ENCODE peak calls at places on chromosome 9, in ten cellular contexts. D is IMR-90, M is neuronal stem cell, A is endothelial cell of umbilical vein, I is neural progenitor cell, Y is HCT116, C is fibroblast of lung, U is astrocyte, Z is mesendoderm, H is colonic mucosa. P is an unnamed sample.

GRCh38 chr9:130872912-130873503 is 23.6 kb downstream of the QRFP start:
- DNase-seq in M (no peak), D (no peak), Y (no peak), I (no peak), A (no peak), U (no peak), H (peak), C (no peak), Z (no peak), P (peak)

GRCh38 chr9:95876595-95876994 is 1.1 kb downstream of the ERCC6L2 start:
- DNase-seq in H (no peak), C (peak), D (peak), A (no peak), M (no peak), I (no peak), Z (peak), U (no peak), Y (no peak), P (no peak)

GRCh38 chr9:128372188-128372641 is 1.0 kb downstream of the URM1 start:
- DNase-seq in U (no peak), H (peak), A (peak), Z (no peak), C (no peak), I (no peak), D (no peak), Y (no peak), M (no peak), P (no peak)

GRCh38 chr9:99832558-99832864 is 10.8 kb downstream of the NR4A3 start:
- DNase-seq in Z (no peak), H (no peak), I (no peak), D (no peak), A (no peak), M (no peak), Y (no peak), U (no peak), C (no peak), P (no peak)

GRCh38 chr9:8660383-8660782 is 860.8 kb upstream of the DMAC1 start:
- DNase-seq in A (peak), D (no peak), C (peak), U (peak), H (peak), I (no peak), Z (no peak), M (no peak), Y (no peak), P (no peak)

GRCh38 chr9:35618854-35619799 is 914 bp upstream of the CD72 start:
- DNase-seq in M (no peak), I (no peak), Y (no peak), Z (no peak), D (peak), U (no peak), H (no peak), C (peak), A (no peak), P (no peak)

GRCh38 chr9:98839724-98840123 is 32.3 kb downstream of the GALNT12 start:
- DNase-seq in D (no peak), M (no peak), Y (no peak), U (no peak), H (no peak), A (no peak), C (no peak), Z (no peak), I (no peak), P (no peak)

GRCh38 chr9:87714819-87715218 is 11.1 kb upstream of the CTSL start:
- DNase-seq in Z (no peak), D (peak), C (peak), U (peak), I (no peak), Y (no peak), M (no peak), H (no peak), A (peak), P (no peak)

GRCh38 chr9:19161257-19162025 is 34.1 kb upstream of the PLIN2 start:
- DNase-seq in A (peak), I (no peak), U (peak), D (peak), Y (peak), Z (peak), C (peak), H (peak), M (no peak), P (no peak)

GRCh38 chr9:89319015-89319905 is 960 bp downstream of the SECISBP2 start:
- DNase-seq in C (no peak), H (no peak), U (no peak), Y (no peak), Z (peak), A (no peak), D (no peak), I (no peak), M (no peak), P (no peak)

GRCh38 chr9:13427587-13427986 is 148.1 kb upstream of the MPDZ start:
- DNase-seq in C (peak), M (peak), H (peak), Z (peak), U (peak), Y (no peak), I (peak), A (peak), D (peak), P (no peak)

GRCh38 chr9:94734054-94734754 is 7.7 kb downstream of the AOPEP start:
- DNase-seq in D (no peak), A (peak), U (no peak), M (no peak), Y (no peak), H (no peak), C (peak), Z (no peak), I (no peak), P (no peak)

GRCh38 chr9:70044450-70045307 is 1.0 kb downstream of the MAMDC2 start:
- DNase-seq in C (peak), D (peak), Y (no peak), I (peak), M (peak), H (no peak), U (peak), Z (peak), A (peak), P (no peak)

GRCh38 chr9:130143974-130144373 is 28.2 kb upstream of the NCS1 start:
- DNase-seq in D (peak), I (peak), H (no peak), M (no peak), U (peak), A (no peak), Z (no peak), C (peak), Y (no peak), P (no peak)

GRCh38 chr9:72185561-72185960 is 36.3 kb downstream of the GDA start:
- DNase-seq in A (no peak), C (no peak), U (no peak), M (no peak), Z (no peak), D (no peak), H (no peak), I (no peak), Y (no peak), P (no peak)
- H3K9ac ChIP-seq in A (no peak), C (no peak), U (no peak), M (no peak), Z (no peak), D (no peak), H (no peak), I (no peak), Y (no peak), P (no peak)

DNA sequence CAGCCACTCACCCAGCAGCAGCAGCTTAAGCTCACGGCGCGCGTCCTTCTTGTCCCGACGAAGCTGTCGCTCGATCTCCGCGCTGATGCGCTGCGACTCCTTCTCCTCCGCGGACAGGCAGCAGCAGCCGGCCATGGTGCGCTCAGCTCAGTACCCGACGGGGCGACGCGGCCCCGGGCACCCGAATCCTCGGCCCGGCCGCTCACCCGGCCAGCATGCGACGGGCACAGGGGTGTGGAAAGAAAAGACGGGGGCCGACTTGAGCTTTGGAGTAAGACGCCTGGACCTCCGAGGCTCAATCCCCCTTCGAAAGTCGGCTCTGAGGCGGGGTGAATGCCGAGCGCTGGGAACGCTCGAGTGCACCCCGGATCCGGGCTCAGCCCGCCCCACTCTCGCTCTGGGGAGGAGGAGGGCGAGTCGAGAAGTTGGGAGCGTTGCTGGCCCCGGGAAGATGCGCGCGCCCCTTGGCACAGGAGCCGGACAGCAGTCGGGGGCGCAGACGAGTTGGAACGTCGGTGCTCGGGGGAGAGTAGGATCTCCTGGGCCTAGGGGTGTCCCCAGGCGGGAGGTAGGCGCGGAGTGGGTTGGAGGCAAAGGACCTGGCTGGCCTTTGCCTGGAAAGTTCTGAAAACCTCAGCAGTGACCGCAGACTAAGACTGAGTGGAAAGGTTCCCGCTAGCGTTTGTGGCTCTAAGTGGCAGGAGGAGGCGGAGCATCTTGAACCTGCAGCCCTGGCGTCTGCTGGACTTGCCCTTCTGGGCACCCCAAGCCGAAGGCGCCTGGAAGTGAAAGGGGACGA is at the start of gene GNA14:
- DNase-seq in M (peak), H (peak), Z (peak), C (peak), I (peak), A (peak), Y (no peak), D (no peak), U (peak), P (peak)
- H3K4me3 ChIP-seq in M (peak), H (peak), Z (peak), C (peak), I (peak), A (peak), Y (no peak), D (peak), U (peak), P (peak)

GRCh38 chr9:135763716-135764446 is 61.9 kb downstream of the KCNT1 start:
- DNase-seq in C (no peak), A (no peak), U (no peak), I (no peak), H (no peak), M (no peak), D (no peak), Y (no peak), Z (no peak), P (no peak)
- H3K9ac ChIP-seq in C (no peak), A (no peak), U (no peak), I (no peak), H (no peak), M (peak), D (no peak), Y (no peak), Z (no peak), P (no peak)

GRCh38 chr9:134759913-134760312 is 118.3 kb downstream of the COL5A1 start:
- DNase-seq in C (no peak), D (no peak), M (no peak), U (no peak), H (no peak), A (no peak), Y (no peak), Z (no peak), I (no peak), P (no peak)
- H3K4me3 ChIP-seq in C (no peak), D (no peak), M (peak), U (no peak), H (no peak), A (no peak), Y (no peak), Z (no peak), I (no peak), P (no peak)